ENCODE peak calls at places on chromosomes 6 and 20, in five cellular contexts. P is GM12891, I is HepG2, A is SK-N-SH, F is GM12878. X is an unnamed sample.

GRCh38 chr6:166167258-166167731 is 356 bp downstream of the TBXT start:
- DNase-seq in P (no peak), I (no peak), A (no peak), F (no peak), X (no peak)

GRCh38 chr6:28537509-28538140 is 11.9 kb downstream of the GPX5 start:
- DNase-seq in P (no peak), I (no peak), A (no peak), F (peak), X (no peak)

GRCh38 chr20:48703107-48703506 is 124.7 kb downstream of the PREX1 start:
- DNase-seq in P (no peak), I (no peak), A (peak), F (no peak), X (no peak)

GRCh38 chr6:111534366-111534765 is 51.3 kb upstream of the REV3L start:
- DNase-seq in P (no peak), I (no peak), A (no peak), F (no peak), X (no peak)

GRCh38 chr6:55388161-55388560 is 60.9 kb downstream of the GFRAL start:
- DNase-seq in P (no peak), I (no peak), A (no peak), F (no peak), X (no peak)

GRCh38 chr20:11204926-11205768 is 531.3 kb upstream of the JAG1 start:
- DNase-seq in P (no peak), I (peak), A (peak), F (peak), X (no peak)

GRCh38 chr6:113048741-113049140 is 701.6 kb downstream of the RFPL4B start:
- DNase-seq in P (no peak), I (no peak), A (no peak), F (no peak), X (no peak)

GRCh38 chr6:46098678-46099077 is 31.1 kb upstream of the ENPP4 start:
- DNase-seq in P (no peak), I (peak), A (no peak), F (no peak), X (no peak)

GRCh38 chr6:3549314-3549940 is 92.6 kb upstream of the SLC22A23 start:
- DNase-seq in P (no peak), I (no peak), A (no peak), F (no peak), X (no peak)

GRCh38 chr6:145508107-145508506 is 227.2 kb downstream of the EPM2A start:
- DNase-seq in P (no peak), I (no peak), A (no peak), F (no peak), X (no peak)

GRCh38 chr20:52127309-52127708 is 64.3 kb downstream of the ZFP64 start:
- DNase-seq in P (no peak), I (no peak), A (no peak), F (no peak), X (no peak)

GRCh38 chr6:128567029-128567428 is 46.6 kb upstream of the PTPRK start:
- DNase-seq in P (no peak), I (no peak), A (no peak), F (no peak), X (no peak)

GRCh38 chr6:692356-692851 is 535 bp downstream of the EXOC2 start:
- DNase-seq in P (peak), I (peak), A (peak), F (peak), X (peak)

GRCh38 chr6:169993861-169994481 is 242.5 kb downstream of the ERMARD start:
- DNase-seq in P (no peak), I (no peak), A (no peak), F (no peak), X (no peak)

GRCh38 chr6:42390228-42390934 is 61.3 kb downstream of the TRERF1 start:
- DNase-seq in P (no peak), I (no peak), A (no peak), F (no peak), X (no peak)

GRCh38 chr6:124197148-124197547 is 393.5 kb downstream of the NKAIN2 start:
- DNase-seq in P (no peak), I (no peak), A (no peak), F (no peak), X (no peak)

GRCh38 chr6:152637422-152638047 is 373 bp upstream of the SYNE1 start:
- DNase-seq in P (no peak), I (no peak), A (no peak), F (no peak), X (no peak)

GRCh38 chr6:36350681-36351091 is 14.0 kb upstream of the BNIP5 start:
- DNase-seq in P (no peak), I (no peak), A (no peak), F (no peak), X (no peak)

GRCh38 chr6:11043552-11043960 is 549 bp downstream of the ELOVL2 start:
- DNase-seq in P (peak), I (no peak), A (no peak), F (no peak), X (no peak)

GRCh38 chr6:31777667-31778050 is 531 bp upstream of the VWA7 start:
- DNase-seq in P (no peak), I (no peak), A (no peak), F (no peak), X (no peak)

GRCh38 chr20:51404297-51405060 is 138.0 kb downstream of the NFATC2 start:
- DNase-seq in P (peak), I (no peak), A (no peak), F (peak), X (peak)

GRCh38 chr20:60700728-60701127 is 551.3 kb upstream of the CDH4 start:
- DNase-seq in P (no peak), I (no peak), A (no peak), F (no peak), X (no peak)

GRCh38 chr6:41723936-41724637 is 11.3 kb downstream of the TFEB start:
- DNase-seq in P (no peak), I (no peak), A (no peak), F (no peak), X (no peak)

GRCh38 chr6:4607793-4608192 is 168.4 kb upstream of the CDYL start:
- DNase-seq in P (no peak), I (no peak), A (no peak), F (no peak), X (no peak)

GRCh38 chr6:35562060-35562459 is 49.4 kb upstream of the TULP1 start:
- DNase-seq in P (no peak), I (no peak), A (no peak), F (no peak), X (no peak)

GRCh38 chr20:15319444-15319843 is 982.0 kb upstream of the FLRT3 start:
- DNase-seq in P (no peak), I (no peak), A (no peak), F (no peak), X (no peak)

GRCh38 chr20:45959126-45959525 is 12.9 kb downstream of the ZNF335 start:
- DNase-seq in P (no peak), I (no peak), A (no peak), F (no peak), X (no peak)

GRCh38 chr6:52598123-52598823 is 21.4 kb upstream of the TRAM2 start:
- DNase-seq in P (no peak), I (peak), A (peak), F (no peak), X (peak)

GRCh38 chr6:112269165-112269564 is 14.8 kb upstream of the LAMA4 start:
- DNase-seq in P (no peak), I (no peak), A (no peak), F (no peak), X (no peak)

GRCh38 chr6:159979136-159979874 is 10.4 kb downstream of the IGF2R start:
- DNase-seq in P (no peak), I (peak), A (no peak), F (peak), X (peak)

GRCh38 chr20:31633339-31633914 is 4.3 kb upstream of the COX4I2 start:
- DNase-seq in P (no peak), I (no peak), A (peak), F (no peak), X (no peak)

GRCh38 chr20:3692706-3693294 is 11.0 kb upstream of the ADAM33 start:
- DNase-seq in P (no peak), I (no peak), A (no peak), F (no peak), X (no peak)

GRCh38 chr20:17579369-17580039 is 9.6 kb downstream of the DSTN start:
- DNase-seq in P (no peak), I (no peak), A (no peak), F (no peak), X (no peak)

GRCh38 chr6:14781707-14782306 is 464.1 kb upstream of the JARID2 start:
- DNase-seq in P (no peak), I (no peak), A (no peak), F (no peak), X (no peak)
- TF ChIP-seq TAF1 in P (no peak), I (no peak), A (no peak), F (no peak), X (no peak)

DNA sequence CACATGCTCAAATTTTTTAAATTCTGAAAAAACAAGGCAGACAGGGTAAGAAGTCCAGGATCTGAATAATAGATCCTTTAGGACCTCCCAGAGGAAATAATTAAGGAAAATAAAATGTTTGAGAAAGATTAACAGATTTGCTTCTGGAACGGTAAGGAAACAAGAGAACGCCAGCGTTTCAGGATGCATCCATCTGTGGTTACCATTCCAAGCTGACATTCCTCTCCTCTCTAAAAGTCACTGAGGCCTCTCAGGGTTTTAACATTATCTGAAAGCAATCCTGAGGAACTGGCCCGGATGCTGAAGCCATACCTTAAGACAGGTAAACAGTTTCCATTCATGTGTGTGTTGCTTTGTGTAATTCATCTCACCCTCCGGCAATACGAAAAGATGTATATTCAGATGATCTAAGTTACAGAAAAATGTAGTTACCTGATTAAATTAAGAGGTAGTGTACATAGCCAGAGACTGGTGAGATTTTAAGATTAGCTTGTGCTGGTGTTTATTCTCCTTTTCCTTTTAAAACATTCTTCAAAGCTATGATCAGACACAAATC is 68.3 kb upstream of the BACH2 start:
- DNase-seq in P (no peak), I (no peak), A (no peak), F (no peak), X (no peak)
- TF ChIP-seq TAF1 in P (no peak), I (no peak), A (no peak), F (no peak), X (no peak)

GRCh38 chr20:5160882-5161281 is 34.1 kb downstream of the CDS2 start:
- DNase-seq in P (no peak), I (no peak), A (no peak), F (no peak), X (no peak)
- TF ChIP-seq TAF1 in P (no peak), I (no peak), A (no peak), F (no peak), X (no peak)

DNA sequence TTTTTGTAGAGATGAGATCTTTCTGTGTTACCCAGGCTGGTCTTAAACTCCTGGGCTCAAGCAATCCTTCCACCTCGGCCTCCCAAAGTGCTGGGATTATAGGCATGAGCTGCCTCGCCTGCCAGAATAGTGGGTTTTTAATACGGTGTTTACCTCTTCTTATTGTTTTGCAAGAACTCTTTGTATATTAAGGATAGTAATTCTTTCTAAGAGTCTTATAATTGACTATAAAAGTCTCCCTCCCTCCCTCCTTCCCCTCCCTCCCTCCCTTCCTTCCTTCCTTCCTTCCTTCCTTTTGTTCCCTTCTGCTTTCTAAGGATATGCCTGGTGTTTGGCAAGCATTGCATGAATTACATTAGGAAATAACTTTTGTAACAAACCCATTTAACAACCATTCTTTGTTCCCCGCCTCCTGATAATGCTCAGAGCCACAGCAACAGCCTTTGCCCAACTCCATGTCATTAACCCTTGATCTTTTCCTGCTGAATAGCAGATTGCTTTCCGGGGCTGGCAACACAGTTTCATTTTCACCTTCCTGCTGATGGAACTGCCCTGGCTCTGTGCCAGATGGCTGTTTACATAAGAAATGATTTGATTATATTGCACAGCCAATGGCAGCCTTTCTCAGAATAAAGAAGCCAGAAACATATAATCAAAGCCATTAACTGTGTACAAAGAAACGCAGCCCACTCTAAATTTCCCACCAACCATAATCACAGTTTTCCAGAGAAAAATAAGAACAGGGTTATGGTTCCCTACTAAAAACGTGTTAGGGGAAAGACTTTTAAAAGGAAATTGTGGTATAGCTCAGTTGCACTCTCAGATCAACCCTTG is 143.7 kb upstream of the PTPN1 start:
- DNase-seq in P (no peak), I (peak), A (peak), F (no peak), X (no peak)
- TF ChIP-seq TAF1 in P (no peak), I (peak), A (no peak), F (no peak), X (no peak)

GRCh38 chr6:6995328-6995727 is 112.4 kb upstream of the RREB1 start:
- DNase-seq in P (no peak), I (no peak), A (no peak), F (no peak), X (no peak)
- TF ChIP-seq TAF1 in P (no peak), I (no peak), A (no peak), F (no peak), X (no peak)